ENCODE peak calls at places on chromosomes 16 and 17, in six cellular contexts. One of them, this sample, is unnamed.

GRCh38 chr16:69859105-69859969 is 91.8 kb upstream of the CLEC18A start:
- DNase-seq in GM23338: peak; percentile 92
- DNase-seq in HCT116: peak; percentile 33
- DNase-seq in OCI-LY7: peak; percentile 21
- DNase-seq in MM.1S: no peak
- DNase-seq in SK-N-SH: peak; percentile 36
- DNase-seq in this sample: peak; percentile 41

GRCh38 chr17:35799942-35800341 is 4.5 kb upstream of the MMP28 start:
- DNase-seq in GM23338: no peak
- DNase-seq in HCT116: no peak
- DNase-seq in OCI-LY7: no peak
- DNase-seq in MM.1S: no peak
- DNase-seq in SK-N-SH: peak; percentile 82
- DNase-seq in this sample: peak; percentile 68

GRCh38 chr16:11201498-11202259 is 54.3 kb downstream of the SOCS1 start:
- DNase-seq in GM23338: peak; percentile 75
- DNase-seq in HCT116: peak; percentile 86
- DNase-seq in OCI-LY7: no peak
- DNase-seq in MM.1S: no peak
- DNase-seq in SK-N-SH: peak; percentile 51
- DNase-seq in this sample: peak; percentile 96

GRCh38 chr16:4176794-4177438 is 60.7 kb upstream of the ADCY9 start:
- DNase-seq in GM23338: no peak
- DNase-seq in HCT116: peak; percentile 45
- DNase-seq in OCI-LY7: peak; percentile 8
- DNase-seq in MM.1S: no peak
- DNase-seq in SK-N-SH: no peak
- DNase-seq in this sample: peak; percentile 54

GRCh38 chr16:29307598-29308507 is 98.7 kb downstream of the NPIPB11 start:
- DNase-seq in GM23338: no peak
- DNase-seq in HCT116: no peak
- DNase-seq in OCI-LY7: no peak
- DNase-seq in MM.1S: no peak
- DNase-seq in SK-N-SH: no peak
- DNase-seq in this sample: peak; percentile 7

GRCh38 chr16:2969545-2970521 is 685 bp downstream of the PAQR4 start:
- DNase-seq in GM23338: peak; percentile 93
- DNase-seq in HCT116: no peak
- DNase-seq in OCI-LY7: peak; percentile 87
- DNase-seq in MM.1S: peak; percentile 89
- DNase-seq in SK-N-SH: peak; percentile 85
- DNase-seq in this sample: peak; percentile 66

GRCh38 chr16:69260019-69260418 is 51.1 kb upstream of the VPS4A start:
- DNase-seq in GM23338: peak; percentile 30
- DNase-seq in HCT116: no peak
- DNase-seq in OCI-LY7: no peak
- DNase-seq in MM.1S: no peak
- DNase-seq in SK-N-SH: no peak
- DNase-seq in this sample: no peak

GRCh38 chr17:64036198-64036922 is 15.9 kb upstream of the ICAM2 start:
- DNase-seq in GM23338: peak; percentile 80
- DNase-seq in HCT116: peak; percentile 27
- DNase-seq in OCI-LY7: no peak
- DNase-seq in MM.1S: no peak
- DNase-seq in SK-N-SH: no peak
- DNase-seq in this sample: peak; percentile 24

GRCh38 chr17:77597421-77598240 is 360.9 kb upstream of the TNRC6C start:
- DNase-seq in GM23338: no peak
- DNase-seq in HCT116: no peak
- DNase-seq in OCI-LY7: no peak
- DNase-seq in MM.1S: no peak
- DNase-seq in SK-N-SH: no peak
- DNase-seq in this sample: no peak

GRCh38 chr16:4327782-4328579 is 12.1 kb downstream of the GLIS2 start:
- DNase-seq in GM23338: peak; percentile 95
- DNase-seq in HCT116: no peak
- DNase-seq in OCI-LY7: peak; percentile 69
- DNase-seq in MM.1S: peak; percentile 55
- DNase-seq in SK-N-SH: peak; percentile 95
- DNase-seq in this sample: no peak

GRCh38 chr17:77827461-77827968 is 131.0 kb upstream of the TNRC6C start:
- DNase-seq in GM23338: no peak
- DNase-seq in HCT116: no peak
- DNase-seq in OCI-LY7: no peak
- DNase-seq in MM.1S: no peak
- DNase-seq in SK-N-SH: no peak
- DNase-seq in this sample: no peak

GRCh38 chr17:66564992-66565465 is 262.6 kb downstream of the PRKCA start:
- DNase-seq in GM23338: peak; percentile 85
- DNase-seq in HCT116: no peak
- DNase-seq in OCI-LY7: no peak
- DNase-seq in MM.1S: no peak
- DNase-seq in SK-N-SH: no peak
- DNase-seq in this sample: peak; percentile 46

GRCh38 chr16:4370570-4371480 is 823 bp upstream of the VASN start:
- DNase-seq in GM23338: no peak
- DNase-seq in HCT116: no peak
- DNase-seq in OCI-LY7: no peak
- DNase-seq in MM.1S: no peak
- DNase-seq in SK-N-SH: no peak
- DNase-seq in this sample: no peak

GRCh38 chr17:28955408-28955807 is 4.1 kb upstream of the PHF12 start:
- DNase-seq in GM23338: no peak
- DNase-seq in HCT116: no peak
- DNase-seq in OCI-LY7: no peak
- DNase-seq in MM.1S: no peak
- DNase-seq in SK-N-SH: no peak
- DNase-seq in this sample: no peak

GRCh38 chr17:180380-181212 is 854 bp downstream of the DOC2B start:
- DNase-seq in GM23338: peak; percentile 56
- DNase-seq in HCT116: no peak
- DNase-seq in OCI-LY7: no peak
- DNase-seq in MM.1S: no peak
- DNase-seq in SK-N-SH: peak; percentile 76
- DNase-seq in this sample: no peak

GRCh38 chr17:32723310-32723955 is 153.5 kb downstream of the MYO1D start:
- DNase-seq in GM23338: no peak
- DNase-seq in HCT116: no peak
- DNase-seq in OCI-LY7: no peak
- DNase-seq in MM.1S: no peak
- DNase-seq in SK-N-SH: no peak
- DNase-seq in this sample: no peak

GRCh38 chr16:6009151-6009550 is 911.6 kb upstream of the EEF2KMT start:
- DNase-seq in GM23338: no peak
- DNase-seq in HCT116: no peak
- DNase-seq in OCI-LY7: no peak
- DNase-seq in MM.1S: no peak
- DNase-seq in SK-N-SH: no peak
- DNase-seq in this sample: no peak

GRCh38 chr17:42408076-42408475 is 15.0 kb downstream of the CAVIN1 start:
- DNase-seq in GM23338: peak; percentile 47
- DNase-seq in HCT116: no peak
- DNase-seq in OCI-LY7: no peak
- DNase-seq in MM.1S: no peak
- DNase-seq in SK-N-SH: no peak
- DNase-seq in this sample: no peak

GRCh38 chr16:67415872-67416793 is at the start of gene ZDHHC1:
- DNase-seq in GM23338: peak; percentile 86
- DNase-seq in HCT116: no peak
- DNase-seq in OCI-LY7: peak; percentile 14
- DNase-seq in MM.1S: peak; percentile 55
- DNase-seq in SK-N-SH: peak; percentile 96
- DNase-seq in this sample: peak; percentile 61

GRCh38 chr16:73298562-73298961 is 250.6 kb upstream of the ZFHX3 start:
- DNase-seq in GM23338: peak; percentile 80
- DNase-seq in HCT116: no peak
- DNase-seq in OCI-LY7: no peak
- DNase-seq in MM.1S: peak; percentile 19
- DNase-seq in SK-N-SH: no peak
- DNase-seq in this sample: no peak

GRCh38 chr16:88537864-88538263 is 32.3 kb upstream of the ZC3H18 start:
- DNase-seq in GM23338: no peak
- DNase-seq in HCT116: no peak
- DNase-seq in OCI-LY7: no peak
- DNase-seq in MM.1S: no peak
- DNase-seq in SK-N-SH: no peak
- DNase-seq in this sample: no peak

GRCh38 chr16:10685709-10686108 is 9.0 kb downstream of the TEKT5 start:
- DNase-seq in GM23338: no peak
- DNase-seq in HCT116: no peak
- DNase-seq in OCI-LY7: no peak
- DNase-seq in MM.1S: no peak
- DNase-seq in SK-N-SH: no peak
- DNase-seq in this sample: no peak

GRCh38 chr17:27504188-27504995 is 48.1 kb downstream of the KSR1 start:
- DNase-seq in GM23338: no peak
- DNase-seq in HCT116: no peak
- DNase-seq in OCI-LY7: no peak
- DNase-seq in MM.1S: no peak
- DNase-seq in SK-N-SH: no peak
- DNase-seq in this sample: no peak

DNA sequence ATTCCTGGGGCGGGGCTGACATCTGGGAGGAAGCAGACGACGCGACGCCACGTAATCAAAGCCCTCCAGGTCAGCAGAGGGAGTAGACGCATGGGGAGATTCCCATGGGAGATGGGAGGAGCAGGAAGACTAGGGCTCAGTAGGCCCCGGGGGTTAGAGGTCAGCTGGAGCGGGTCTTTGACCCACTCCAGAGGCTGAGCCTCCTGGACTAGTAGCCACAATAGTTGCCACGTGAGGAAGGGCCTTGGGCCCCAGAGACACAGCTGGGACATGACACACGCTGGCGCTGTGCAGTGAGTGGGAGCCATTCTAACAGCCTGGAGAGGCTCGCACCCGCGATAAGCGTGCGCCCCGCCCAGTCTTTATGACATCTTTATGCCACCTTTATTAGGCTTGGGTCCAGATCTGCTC is 95.7 kb upstream of the AMZ2 start:
- DNase-seq in GM23338: no peak
- DNase-seq in HCT116: no peak
- DNase-seq in OCI-LY7: no peak
- DNase-seq in MM.1S: no peak
- DNase-seq in SK-N-SH: no peak
- DNase-seq in this sample: no peak
- TF ChIP-seq EZH2phosphoT487 in GM23338: no peak
- TF ChIP-seq EZH2phosphoT487 in HCT116: no peak
- TF ChIP-seq EZH2phosphoT487 in OCI-LY7: no peak
- TF ChIP-seq EZH2phosphoT487 in MM.1S: no peak
- TF ChIP-seq EZH2phosphoT487 in SK-N-SH: no peak
- TF ChIP-seq EZH2phosphoT487 in this sample: no peak

GRCh38 chr17:45784293-45784582 is at the start of gene CRHR1:
- DNase-seq in GM23338: no peak
- DNase-seq in HCT116: no peak
- DNase-seq in OCI-LY7: no peak
- DNase-seq in MM.1S: no peak
- DNase-seq in SK-N-SH: no peak
- DNase-seq in this sample: no peak

GRCh38 chr17:45782889-45783592 is 1.1 kb upstream of the CRHR1 start:
- DNase-seq in GM23338: peak; percentile 80
- DNase-seq in HCT116: no peak
- DNase-seq in OCI-LY7: no peak
- DNase-seq in MM.1S: no peak
- DNase-seq in SK-N-SH: peak; percentile 94
- DNase-seq in this sample: no peak

GRCh38 chr17:45785373-45786193 is 1.5 kb downstream of the CRHR1 start:
- DNase-seq in GM23338: peak; percentile 52
- DNase-seq in HCT116: no peak
- DNase-seq in OCI-LY7: no peak
- DNase-seq in MM.1S: no peak
- DNase-seq in SK-N-SH: no peak
- DNase-seq in this sample: no peak

GRCh38 chr17:45784583-45785372 is 658 bp downstream of the CRHR1 start:
- DNase-seq in GM23338: peak; percentile 66
- DNase-seq in HCT116: no peak
- DNase-seq in OCI-LY7: no peak
- DNase-seq in MM.1S: no peak
- DNase-seq in SK-N-SH: peak; percentile 90
- DNase-seq in this sample: peak; percentile 32

GRCh38 chr17:45783593-45784292 is 377 bp upstream of the CRHR1 start:
- DNase-seq in GM23338: peak; percentile 88
- DNase-seq in HCT116: no peak
- DNase-seq in OCI-LY7: no peak
- DNase-seq in MM.1S: no peak
- DNase-seq in SK-N-SH: peak; percentile 87
- DNase-seq in this sample: no peak
- H2AFZ ChIP-seq in GM23338: peak overlapping the region; percentile 97
- H2AFZ ChIP-seq in HCT116: no peak overlapping the region
- H2AFZ ChIP-seq in OCI-LY7: no peak overlapping the region
- H2AFZ ChIP-seq in MM.1S: peak overlapping the region; percentile 15
- H2AFZ ChIP-seq in SK-N-SH: peak overlapping the region; percentile 82
- H2AFZ ChIP-seq in this sample: peak overlapping the region; percentile 80

GRCh38 chr16:89697161-89697615 is 4.3 kb downstream of the SPATA2L start:
- DNase-seq in GM23338: no peak
- DNase-seq in HCT116: no peak
- DNase-seq in OCI-LY7: no peak
- DNase-seq in MM.1S: no peak
- DNase-seq in SK-N-SH: peak; percentile 50
- DNase-seq in this sample: no peak

GRCh38 chr16:89697616-89698331 is 3.7 kb downstream of the SPATA2L start:
- DNase-seq in GM23338: no peak
- DNase-seq in HCT116: no peak
- DNase-seq in OCI-LY7: no peak
- DNase-seq in MM.1S: no peak
- DNase-seq in SK-N-SH: peak; percentile 29
- DNase-seq in this sample: no peak

GRCh38 chr16:89695086-89695874 is 6.2 kb downstream of the SPATA2L start:
- DNase-seq in GM23338: no peak
- DNase-seq in HCT116: no peak
- DNase-seq in OCI-LY7: no peak
- DNase-seq in MM.1S: no peak
- DNase-seq in SK-N-SH: peak; percentile 29
- DNase-seq in this sample: no peak

GRCh38 chr16:89695875-89696597 is 5.5 kb downstream of the SPATA2L start:
- DNase-seq in GM23338: no peak
- DNase-seq in HCT116: no peak
- DNase-seq in OCI-LY7: no peak
- DNase-seq in MM.1S: no peak
- DNase-seq in SK-N-SH: peak; percentile 28
- DNase-seq in this sample: no peak

GRCh38 chr16:89696598-89697128 is 4.8 kb downstream of the SPATA2L start:
- DNase-seq in GM23338: no peak
- DNase-seq in HCT116: no peak
- DNase-seq in OCI-LY7: peak; percentile 50
- DNase-seq in MM.1S: peak; percentile 13
- DNase-seq in SK-N-SH: peak; percentile 33
- DNase-seq in this sample: no peak
- TF ChIP-seq EZH2phosphoT487 in GM23338: no peak
- TF ChIP-seq EZH2phosphoT487 in HCT116: no peak
- TF ChIP-seq EZH2phosphoT487 in OCI-LY7: no peak
- TF ChIP-seq EZH2phosphoT487 in MM.1S: no peak
- TF ChIP-seq EZH2phosphoT487 in SK-N-SH: no peak
- TF ChIP-seq EZH2phosphoT487 in this sample: no peak

DNA sequence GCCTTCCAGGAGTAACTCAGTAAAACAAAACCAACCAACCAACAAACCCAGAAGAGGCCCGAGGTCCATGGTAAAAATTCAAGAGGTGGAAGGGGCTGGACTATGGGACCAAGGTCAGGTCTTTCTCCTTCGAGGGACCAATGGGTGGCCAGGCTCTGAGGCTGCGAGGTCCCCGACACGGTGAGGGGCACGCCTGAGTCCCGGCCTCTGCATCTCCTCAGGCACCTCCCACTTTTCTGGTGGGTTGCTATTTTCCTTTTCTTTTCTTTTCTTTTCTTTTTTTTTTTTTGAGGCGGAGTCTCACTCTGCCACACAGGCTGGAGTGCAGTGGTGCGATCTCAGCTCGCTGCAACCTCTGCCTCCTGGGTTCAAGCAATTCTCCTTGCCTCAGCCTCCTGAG is 18.0 kb downstream of the CD7 start:
- DNase-seq in GM23338: peak; percentile 55
- DNase-seq in HCT116: no peak
- DNase-seq in OCI-LY7: no peak
- DNase-seq in MM.1S: no peak
- DNase-seq in SK-N-SH: no peak
- DNase-seq in this sample: no peak
- H2AFZ ChIP-seq in GM23338: no peak overlapping the region
- H2AFZ ChIP-seq in HCT116: no peak overlapping the region
- H2AFZ ChIP-seq in OCI-LY7: no peak overlapping the region
- H2AFZ ChIP-seq in MM.1S: no peak overlapping the region
- H2AFZ ChIP-seq in SK-N-SH: no peak overlapping the region
- H2AFZ ChIP-seq in this sample: no peak overlapping the region